ENCODE peak calls at places on chromosomes 7 and 10, in seven cellular contexts. H is upper lobe of right lung; B is CD8-positive, alpha-beta T cell; X is keratinocyte; C is H9; M is GM23338; Q is IMR-90. Y is an unnamed sample.

GRCh38 chr10:47104786-47105385 is 193.7 kb downstream of the PTPN20 start:
- DNase-seq in C (no peak), B (no peak), X (no peak), H (no peak), M (no peak), Q (peak), Y (no peak)

GRCh38 chr10:128631801-128632241 is 505.6 kb upstream of the MKI67 start:
- DNase-seq in B (no peak), Q (no peak), M (peak), X (no peak), C (no peak), H (no peak), Y (no peak)

GRCh38 chr10:106479619-106480018 is 684.9 kb downstream of the SORCS1 start:
- DNase-seq in C (no peak), X (no peak), B (no peak), Q (no peak), M (no peak), H (no peak), Y (no peak)

GRCh38 chr10:84293574-84294016 is 34.8 kb upstream of the CCSER2 start:
- DNase-seq in Q (peak), B (no peak), M (no peak), X (no peak), H (no peak), C (no peak), Y (no peak)

GRCh38 chr10:50224330-50224952 is 26.9 kb downstream of the ASAH2 start:
- DNase-seq in X (peak), H (no peak), Q (peak), C (peak), M (peak), B (no peak), Y (peak)

GRCh38 chr7:158861004-158861787 is 4.8 kb downstream of the DYNC2I1 start:
- DNase-seq in M (peak), X (no peak), Q (no peak), C (no peak), B (no peak), H (no peak), Y (no peak)

GRCh38 chr7:115297651-115298050 is 375.8 kb downstream of the MDFIC start:
- DNase-seq in Q (peak), X (peak), B (no peak), M (no peak), C (no peak), H (no peak), Y (peak)

GRCh38 chr7:47741984-47742383 is 160.1 kb upstream of the TNS3 start:
- DNase-seq in C (no peak), H (no peak), X (no peak), Q (peak), B (no peak), M (no peak), Y (no peak)

GRCh38 chr10:46024948-46025347 is 5.5 kb downstream of the NCOA4 start:
- DNase-seq in M (no peak), H (no peak), X (no peak), C (no peak), Q (peak), B (no peak), Y (no peak)

GRCh38 chr7:111732923-111733322 is 170.6 kb upstream of the IMMP2L start:
- DNase-seq in X (no peak), M (no peak), B (no peak), Q (no peak), C (no peak), H (no peak), Y (no peak)

GRCh38 chr7:111730476-111731300 is 168.4 kb upstream of the IMMP2L start:
- DNase-seq in M (peak), B (no peak), Q (peak), C (no peak), H (no peak), X (no peak), Y (no peak)

GRCh38 chr7:111736475-111736874 is 174.2 kb upstream of the IMMP2L start:
- DNase-seq in C (no peak), Q (peak), M (no peak), X (no peak), B (no peak), H (no peak), Y (no peak)

GRCh38 chr7:111735661-111736323 is 173.5 kb upstream of the IMMP2L start:
- DNase-seq in M (peak), X (peak), H (no peak), Q (peak), B (peak), C (peak), Y (peak)

DNA sequence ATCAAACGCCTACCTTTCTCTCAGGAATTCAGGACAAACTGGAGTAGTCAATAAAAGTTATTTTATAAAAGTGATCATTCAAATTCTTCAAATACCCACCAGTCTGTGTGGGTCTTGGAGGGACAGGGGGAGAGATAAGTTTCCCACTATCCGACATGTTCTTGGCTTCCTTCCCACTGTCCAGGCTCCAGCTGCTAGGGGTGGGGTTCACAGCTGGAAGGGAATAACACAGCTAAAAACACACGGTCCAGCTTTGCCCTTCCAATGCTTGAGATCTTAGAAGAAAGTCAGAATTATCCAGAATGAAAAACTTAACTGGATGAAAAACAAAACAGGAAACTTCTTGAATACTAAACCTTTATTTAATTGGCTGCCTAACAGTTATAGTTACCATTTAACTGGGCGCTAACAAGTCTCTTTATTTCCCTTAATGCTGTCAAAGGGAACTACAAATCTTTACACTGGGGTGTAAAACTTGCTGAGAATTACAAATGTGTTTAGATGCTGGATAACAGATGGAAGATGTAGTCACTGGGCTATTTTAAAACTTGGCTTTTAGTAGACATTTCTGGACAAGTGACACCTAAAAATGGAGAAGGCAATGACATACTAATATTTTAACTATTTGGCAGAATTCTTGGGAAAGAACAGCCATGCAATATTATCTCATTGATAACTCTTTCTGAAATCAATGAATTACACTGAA is 172.8 kb upstream of the IMMP2L start:
- DNase-seq in B (no peak), C (no peak), Q (no peak), X (no peak), H (no peak), M (no peak), Y (no peak)
- H3K27ac ChIP-seq in B (no peak), C (no peak), Q (no peak), X (no peak), H (no peak), M (no peak), Y (no peak)

GRCh38 chr10:43760514-43760913 is 111.8 kb upstream of the ZNF32 start:
- DNase-seq in B (no peak), Q (no peak), M (no peak), H (no peak), X (no peak), C (no peak), Y (no peak)
- TF ChIP-seq CTCF in B (no peak), Q (no peak), M (no peak), H (no peak), X (no peak), C (no peak), Y (no peak)

GRCh38 chr10:124029559-124029958 is 63.8 kb downstream of the CHST15 start:
- DNase-seq in B (no peak), Q (no peak), C (no peak), X (no peak), M (no peak), H (peak), Y (no peak)
- H3K27ac ChIP-seq in B (no peak), Q (no peak), C (no peak), X (no peak), M (no peak), H (no peak), Y (no peak)

GRCh38 chr7:154693646-154694045 is 309.3 kb downstream of the PAXIP1 start:
- DNase-seq in Q (no peak), M (no peak), C (no peak), X (no peak), H (no peak), B (no peak), Y (no peak)
- TF ChIP-seq CTCF in Q (no peak), M (no peak), C (no peak), X (no peak), H (no peak), B (no peak), Y (no peak)

GRCh38 chr7:135939268-135939667 is 37.9 kb downstream of the MTPN start:
- DNase-seq in X (no peak), B (no peak), H (no peak), M (peak), C (no peak), Q (no peak), Y (no peak)

GRCh38 chr7:135934651-135935050 is 42.5 kb downstream of the MTPN start:
- DNase-seq in X (no peak), B (no peak), M (no peak), H (no peak), C (no peak), Q (no peak), Y (no peak)

GRCh38 chr7:135938563-135938962 is 38.6 kb downstream of the MTPN start:
- DNase-seq in H (no peak), Q (no peak), M (no peak), C (no peak), B (no peak), X (no peak), Y (no peak)

GRCh38 chr7:135938086-135938485 is 39.1 kb downstream of the MTPN start:
- DNase-seq in C (no peak), B (no peak), X (no peak), Q (no peak), M (no peak), H (no peak), Y (no peak)

DNA sequence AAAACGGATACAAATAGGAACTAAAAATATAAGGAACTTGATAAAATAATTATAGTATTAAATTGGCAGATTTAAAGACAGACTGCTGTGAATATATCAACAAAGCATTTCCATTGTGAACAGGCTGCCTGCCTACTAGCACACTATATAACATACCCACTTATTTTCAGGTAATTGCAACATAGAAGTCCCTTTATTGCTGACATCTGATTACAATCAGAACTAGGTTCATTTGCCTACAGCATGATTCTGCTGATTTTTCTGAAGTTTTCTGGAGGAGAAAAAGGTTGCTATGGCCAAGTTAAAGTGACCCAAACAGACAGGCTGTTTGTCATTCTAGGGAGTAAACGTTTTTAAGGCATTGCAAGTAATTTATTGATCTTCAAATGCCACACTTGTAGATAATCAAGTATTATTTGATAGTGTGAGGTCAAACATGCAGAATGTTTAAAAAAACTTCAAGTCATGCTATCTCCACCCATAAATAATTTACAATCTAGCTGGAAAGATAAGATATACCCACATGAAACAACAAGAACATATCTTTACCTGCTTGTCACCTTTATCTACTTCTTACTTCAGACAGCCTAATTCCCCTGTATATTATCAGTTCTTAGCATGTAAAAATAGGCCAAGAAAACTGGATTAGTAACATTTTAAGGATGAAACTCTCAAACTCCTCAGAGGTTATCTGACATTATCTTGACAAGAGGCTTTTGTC is 40.5 kb downstream of the MTPN start:
- DNase-seq in Q (no peak), B (no peak), X (no peak), M (no peak), H (no peak), C (no peak), Y (no peak)
- H3K27ac ChIP-seq in Q (no peak), B (no peak), X (no peak), M (no peak), H (no peak), C (no peak), Y (no peak)

GRCh38 chr10:14549496-14549895 is 218.8 kb upstream of the FRMD4A start:
- DNase-seq in X (no peak), B (peak), H (no peak), Q (peak), M (no peak), C (no peak), Y (no peak)

GRCh38 chr10:14548474-14548873 is 217.8 kb upstream of the FRMD4A start:
- DNase-seq in B (peak), M (no peak), Q (no peak), X (no peak), C (no peak), H (no peak), Y (no peak)

GRCh38 chr10:14545827-14546226 is 215.1 kb upstream of the FRMD4A start:
- DNase-seq in B (no peak), H (no peak), Q (peak), X (no peak), C (no peak), M (no peak), Y (peak)

GRCh38 chr10:14548970-14549369 is 218.2 kb upstream of the FRMD4A start:
- DNase-seq in M (no peak), H (no peak), Q (no peak), X (no peak), C (no peak), B (peak), Y (no peak)

GRCh38 chr10:14547826-14548225 is 217.1 kb upstream of the FRMD4A start:
- DNase-seq in M (peak), X (no peak), B (peak), C (no peak), Q (no peak), H (no peak), Y (no peak)
- TF ChIP-seq CTCF in M (peak), X (no peak), B (peak), C (peak), Q (no peak), H (no peak), Y (no peak)

GRCh38 chr7:105976868-105977267 is 13.8 kb downstream of the CDHR3 start:
- DNase-seq in C (no peak), M (no peak), X (no peak), B (no peak), H (no peak), Q (no peak), Y (no peak)
- H3K27ac ChIP-seq in C (no peak), M (no peak), X (no peak), B (no peak), H (no peak), Q (no peak), Y (no peak)

GRCh38 chr7:108452707-108453106 is 3.5 kb downstream of the NRCAM start:
- DNase-seq in H (no peak), Q (peak), C (no peak), B (no peak), M (peak), X (no peak), Y (peak)
- TF ChIP-seq CTCF in H (peak), Q (peak), C (peak), B (peak), M (peak), X (peak), Y (peak)